ENCODE peak calls at places on chromosome 7, in six cellular contexts. V is IMR-90, C is neuronal stem cell, Z is cardiac muscle cell, N is SJSA1, M is lower lobe of right lung. D is an unnamed sample. For H3K36me3, the result is how much of the 10 kb centered on the place peaks cover.

GRCh38 chr7:106570948-106571418 is 90.0 kb downstream of the CCDC71L start:
- DNase-seq in V (peak), C (no peak), Z (no peak), N (no peak), M (no peak), D (no peak)

GRCh38 chr7:21616796-21617436 is 74.1 kb downstream of the DNAH11 start:
- DNase-seq in V (peak), C (no peak), Z (no peak), N (peak), M (no peak), D (no peak)

GRCh38 chr7:103343758-103344452 is 662 bp downstream of the DNAJC2 start:
- DNase-seq in V (peak), C (no peak), Z (peak), N (peak), M (peak), D (no peak)

GRCh38 chr7:157018997-157019591 is 8.6 kb upstream of the MNX1 start:
- DNase-seq in V (no peak), C (no peak), Z (no peak), N (no peak), M (no peak), D (peak)

GRCh38 chr7:15131661-15132060 is 229.1 kb upstream of the DGKB start:
- DNase-seq in V (no peak), C (no peak), Z (no peak), N (no peak), M (no peak), D (no peak)

GRCh38 chr7:112110651-112111050 is 95.5 kb downstream of the DOCK4 start:
- DNase-seq in V (no peak), C (no peak), Z (no peak), N (no peak), M (no peak), D (no peak)

GRCh38 chr7:96837583-96837982 is 127.9 kb upstream of the SEM1 start:
- DNase-seq in V (no peak), C (no peak), Z (no peak), N (no peak), M (no peak), D (no peak)

GRCh38 chr7:30596043-30596641 is 1.5 kb downstream of the GARS1 start:
- DNase-seq in V (peak), C (no peak), Z (no peak), N (no peak), M (no peak), D (no peak)

GRCh38 chr7:48048113-48048512 is 12.8 kb downstream of the C7orf57 start:
- DNase-seq in V (no peak), C (no peak), Z (no peak), N (no peak), M (no peak), D (no peak)

GRCh38 chr7:47087866-47088265 is 494.0 kb downstream of the TNS3 start:
- DNase-seq in V (peak), C (no peak), Z (no peak), N (no peak), M (no peak), D (no peak)

GRCh38 chr7:2639151-2639993 is 7.6 kb downstream of the TTYH3 start:
- DNase-seq in V (no peak), C (no peak), Z (no peak), N (no peak), M (no peak), D (no peak)

GRCh38 chr7:65441010-65441409 is 67.4 kb downstream of the ZNF92 start:
- DNase-seq in V (peak), C (no peak), Z (no peak), N (no peak), M (no peak), D (no peak)

GRCh38 chr7:130918129-130919052 is 184.4 kb upstream of the KLF14 start:
- DNase-seq in V (peak), C (no peak), Z (no peak), N (no peak), M (no peak), D (no peak)

GRCh38 chr7:138590154-138590553 is 111.0 kb downstream of the SVOPL start:
- DNase-seq in V (no peak), C (no peak), Z (no peak), N (no peak), M (no peak), D (no peak)

GRCh38 chr7:57384380-57384779 is 65.6 kb upstream of the ZNF716 start:
- DNase-seq in V (no peak), C (no peak), Z (no peak), N (no peak), M (no peak), D (no peak)

GRCh38 chr7:130009848-130010688 is 41.1 kb downstream of the ZC3HC1 start:
- DNase-seq in V (peak), C (no peak), Z (no peak), N (peak), M (no peak), D (peak)

GRCh38 chr7:107666804-107667203 is 6.2 kb downstream of the SLC26A4 start:
- DNase-seq in V (no peak), C (no peak), Z (no peak), N (no peak), M (no peak), D (no peak)

GRCh38 chr7:132135986-132136385 is 440.3 kb downstream of the PLXNA4 start:
- DNase-seq in V (no peak), C (no peak), Z (no peak), N (no peak), M (no peak), D (no peak)

GRCh38 chr7:5693529-5693928 is 87.9 kb downstream of the RNF216 start:
- DNase-seq in V (peak), C (no peak), Z (peak), N (no peak), M (no peak), D (no peak)

GRCh38 chr7:107152011-107152410 is 16.8 kb upstream of the HBP1 start:
- DNase-seq in V (peak), C (no peak), Z (no peak), N (no peak), M (no peak), D (no peak)

GRCh38 chr7:25034136-25034535 is 54.2 kb upstream of the OSBPL3 start:
- DNase-seq in V (no peak), C (no peak), Z (no peak), N (no peak), M (no peak), D (no peak)

GRCh38 chr7:122628651-122629411 is 70.1 kb downstream of the RNF133 start:
- DNase-seq in V (no peak), C (no peak), Z (no peak), N (no peak), M (no peak), D (no peak)

GRCh38 chr7:157561816-157562410 is 225.1 kb downstream of the DNAJB6 start:
- DNase-seq in V (no peak), C (no peak), Z (no peak), N (no peak), M (no peak), D (no peak)

GRCh38 chr7:152383341-152384234 is 52.2 kb downstream of the KMT2C start:
- DNase-seq in V (peak), C (no peak), Z (no peak), N (no peak), M (no peak), D (no peak)

GRCh38 chr7:121872831-121873764 is at the start of gene PTPRZ1:
- DNase-seq in V (peak), C (peak), Z (peak), N (no peak), M (peak), D (peak)

GRCh38 chr7:42476255-42476654 is 239.2 kb upstream of the GLI3 start:
- DNase-seq in V (no peak), C (no peak), Z (no peak), N (no peak), M (no peak), D (no peak)

DNA sequence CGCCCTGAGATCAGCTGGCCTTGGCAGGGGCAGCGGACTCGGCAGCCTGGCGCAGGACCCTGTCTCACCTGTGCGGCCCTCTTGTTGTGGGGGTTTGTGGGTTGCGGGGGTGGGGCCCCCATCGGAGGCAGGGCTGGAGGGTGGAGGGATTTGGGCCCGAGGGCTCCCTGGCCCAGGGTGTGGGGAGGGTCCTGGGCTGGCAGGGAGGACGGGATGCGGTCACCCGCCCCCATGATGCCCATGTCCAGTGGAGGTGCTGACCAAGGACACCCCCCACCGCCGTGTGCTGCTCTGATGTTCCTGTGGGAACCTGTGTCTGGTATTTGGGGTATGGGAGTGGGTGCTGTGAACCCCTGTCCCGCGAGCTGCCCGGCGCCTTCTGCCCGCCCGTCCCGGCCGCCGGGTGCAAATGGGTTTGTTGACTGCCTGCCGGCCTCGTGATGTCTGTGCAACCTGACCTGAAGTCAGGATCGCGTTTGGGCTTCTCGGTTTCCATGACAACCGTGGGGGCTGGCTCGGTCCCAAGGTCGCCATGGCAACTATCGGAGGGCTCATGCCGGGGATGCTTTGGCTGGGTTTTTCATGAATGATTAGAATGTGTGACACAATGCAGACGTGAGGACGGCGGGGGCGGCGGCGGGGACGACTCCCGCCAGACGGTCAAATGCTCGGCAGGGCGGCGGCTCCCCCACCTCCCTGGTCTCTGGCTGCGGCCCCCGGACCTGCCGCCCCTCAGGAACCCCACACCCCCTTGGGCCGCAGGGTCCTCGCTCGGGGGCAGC is 7.3 kb downstream of the MAFK start:
- DNase-seq in V (peak), C (peak), Z (peak), N (peak), M (peak), D (peak)
- H3K36me3 ChIP-seq in V (under half), C (under half), Z (under half), N (half or more), M (half or more), D (under half)

DNA sequence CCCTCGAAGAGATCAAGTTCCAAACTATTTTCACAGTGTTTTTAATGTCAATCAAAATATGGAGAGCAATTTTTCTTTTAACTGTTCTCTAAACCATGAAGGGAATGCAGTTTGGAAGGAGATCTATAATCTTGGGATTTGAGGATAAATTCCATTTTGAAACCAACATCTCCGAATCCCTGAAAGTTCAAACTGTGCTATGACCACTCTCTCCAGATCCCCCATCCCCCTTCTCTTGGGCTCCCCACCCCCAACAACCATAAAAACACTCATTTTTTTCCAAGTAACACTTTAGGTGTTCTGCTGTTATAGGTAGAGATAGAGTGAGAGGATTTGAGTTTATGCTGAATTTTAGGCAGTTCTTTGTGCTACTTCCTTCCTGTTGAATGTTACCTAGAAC is 1.7 kb downstream of the CALD1 start:
- DNase-seq in V (no peak), C (no peak), Z (no peak), N (no peak), M (no peak), D (no peak)
- H3K27ac ChIP-seq in V (peak), C (no peak), Z (peak), N (peak), M (peak), D (peak)

GRCh38 chr7:36966636-36967035 is 242.3 kb upstream of the AOAH start:
- DNase-seq in V (no peak), C (no peak), Z (no peak), N (no peak), M (no peak), D (no peak)

GRCh38 chr7:36966039-36966438 is 241.7 kb upstream of the AOAH start:
- DNase-seq in V (no peak), C (no peak), Z (no peak), N (no peak), M (no peak), D (no peak)

GRCh38 chr7:36965625-36966024 is 241.3 kb upstream of the AOAH start:
- DNase-seq in V (no peak), C (no peak), Z (no peak), N (no peak), M (no peak), D (no peak)

GRCh38 chr7:36969376-36969775 is 245.1 kb upstream of the AOAH start:
- DNase-seq in V (no peak), C (no peak), Z (no peak), N (no peak), M (no peak), D (no peak)

GRCh38 chr7:36967387-36967786 is 243.1 kb upstream of the AOAH start:
- DNase-seq in V (peak), C (peak), Z (peak), N (peak), M (no peak), D (peak)
- H3K36me3 ChIP-seq in V (under half), C (under half), Z (under half), N (under half), M (under half), D (under half)

DNA sequence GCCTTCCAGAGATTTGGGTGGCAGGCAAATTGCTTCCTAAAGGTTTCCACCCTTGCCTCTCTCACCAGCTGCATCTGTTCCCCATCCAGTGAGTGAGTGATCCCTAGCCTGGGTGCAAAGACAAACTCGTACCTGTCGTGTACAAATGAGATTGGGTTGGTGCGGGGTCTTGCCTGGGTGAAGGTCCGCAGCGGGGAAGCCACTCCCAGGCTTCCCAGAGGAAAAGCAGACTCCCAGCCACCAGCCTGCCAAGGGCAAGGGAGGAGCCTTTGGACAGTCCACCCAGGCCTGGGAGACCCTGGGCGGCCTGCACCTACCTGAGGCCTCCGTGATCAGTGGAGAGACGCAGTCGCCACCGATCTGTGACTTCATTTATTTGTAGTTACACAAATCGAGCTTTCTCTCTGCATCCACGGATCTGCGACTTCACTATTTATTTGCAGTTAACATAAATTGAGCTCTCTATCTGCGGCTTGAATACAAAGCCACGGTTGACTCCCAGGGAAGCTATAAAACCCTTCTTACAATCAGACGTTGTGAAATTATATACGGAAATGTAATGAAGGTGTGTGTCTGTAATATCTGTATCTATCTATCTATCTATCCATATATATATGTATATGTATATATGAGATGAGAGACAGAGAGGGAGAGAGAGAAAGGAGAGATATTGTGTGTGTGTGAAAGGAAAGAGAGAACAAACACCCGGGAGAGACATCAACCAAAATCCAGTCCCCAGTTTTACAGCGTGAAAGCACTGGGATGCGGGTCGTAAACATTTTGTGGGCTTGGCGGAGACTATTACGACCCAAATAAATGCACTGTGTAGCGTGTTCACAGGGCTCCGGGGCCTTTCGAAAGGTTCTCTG is 3.0 kb upstream of the HOXA7 start:
- DNase-seq in V (no peak), C (no peak), Z (no peak), N (no peak), M (no peak), D (no peak)
- H3K27ac ChIP-seq in V (no peak), C (no peak), Z (no peak), N (no peak), M (no peak), D (no peak)

GRCh38 chr7:134852626-134853025 is 73.2 kb downstream of the CALD1 start:
- DNase-seq in V (no peak), C (no peak), Z (no peak), N (no peak), M (no peak), D (no peak)
- H3K36me3 ChIP-seq in V (under half), C (under half), Z (under half), N (half or more), M (under half), D (under half)

GRCh38 chr7:74479066-74479781 is 25.5 kb downstream of the GTF2IRD1 start:
- DNase-seq in V (peak), C (no peak), Z (no peak), N (no peak), M (peak), D (peak)
- H3K27ac ChIP-seq in V (peak), C (no peak), Z (peak), N (no peak), M (peak), D (peak)